ENCODE peak calls at places on chromosomes 7 and 10, in four cellular contexts. Z is heart left ventricle, Q is IMR-90, L is tibial nerve. C is an unnamed sample. For H3K36me3 and H3K27me3, the result is how much of the 10 kb centered on the place peaks cover.

GRCh38 chr10:68167271-68167670 is 58.0 kb downstream of the MYPN start:
- DNase-seq in Z (no peak), Q (peak), L (no peak), C (no peak)

GRCh38 chr10:3782456-3783312 is 2.3 kb downstream of the KLF6 start:
- DNase-seq in Z (peak), Q (peak), L (peak), C (peak)

GRCh38 chr10:124105045-124105444 is 11.6 kb upstream of the CHST15 start:
- DNase-seq in Z (no peak), Q (no peak), L (no peak), C (no peak)

GRCh38 chr10:21527634-21528451 is 2.4 kb upstream of the SKIDA1 start:
- DNase-seq in Z (no peak), Q (peak), L (no peak), C (no peak)

GRCh38 chr10:103042129-103042528 is 124.0 kb downstream of the CNNM2 start:
- DNase-seq in Z (no peak), Q (no peak), L (no peak), C (no peak)

GRCh38 chr7:68414631-68415425 is 1183.4 kb upstream of the AUTS2 start:
- DNase-seq in Z (no peak), Q (no peak), L (no peak), C (no peak)

GRCh38 chr10:95517536-95518454 is 43.4 kb downstream of the SORBS1 start:
- DNase-seq in Z (no peak), Q (peak), L (no peak), C (no peak)

GRCh38 chr10:5497948-5498730 is 1.2 kb downstream of the CALML5 start:
- DNase-seq in Z (no peak), Q (no peak), L (no peak), C (no peak)

GRCh38 chr7:127107601-127108007 is 145.1 kb downstream of the GRM8 start:
- DNase-seq in Z (peak), Q (peak), L (peak), C (no peak)

GRCh38 chr7:128075536-128076095 is 44.4 kb upstream of the LRRC4 start:
- DNase-seq in Z (no peak), Q (no peak), L (no peak), C (no peak)

GRCh38 chr7:22137466-22137865 is 191.8 kb upstream of the CDCA7L start:
- DNase-seq in Z (no peak), Q (peak), L (no peak), C (no peak)

GRCh38 chr10:92436611-92437010 is 137.3 kb downstream of the IDE start:
- DNase-seq in Z (no peak), Q (no peak), L (no peak), C (no peak)

GRCh38 chr7:33452805-33453502 is 323.6 kb downstream of the BBS9 start:
- DNase-seq in Z (no peak), Q (peak), L (no peak), C (no peak)

GRCh38 chr10:113947138-113948011 is 92.9 kb downstream of the NHLRC2 start:
- DNase-seq in Z (no peak), Q (no peak), L (no peak), C (no peak)

GRCh38 chr7:142196066-142196840 is 61.6 kb downstream of the PRSS58 start:
- DNase-seq in Z (no peak), Q (no peak), L (no peak), C (no peak)

GRCh38 chr10:48748573-48748972 is 63.9 kb downstream of the WDFY4 start:
- DNase-seq in Z (no peak), Q (no peak), L (no peak), C (no peak)

GRCh38 chr7:204326-204725 is 12.0 kb downstream of the FAM20C start:
- DNase-seq in Z (no peak), Q (no peak), L (no peak), C (no peak)

GRCh38 chr7:24500599-24501451 is 72.4 kb upstream of the PALS2 start:
- DNase-seq in Z (no peak), Q (no peak), L (no peak), C (no peak)

GRCh38 chr7:151252961-151253691 is 4.6 kb upstream of the SMARCD3 start:
- DNase-seq in Z (no peak), Q (no peak), L (no peak), C (no peak)

GRCh38 chr7:157514746-157515145 is 177.9 kb downstream of the DNAJB6 start:
- DNase-seq in Z (no peak), Q (no peak), L (no peak), C (no peak)

GRCh38 chr10:103939498-103939897 is 21.5 kb upstream of the STN1 start:
- DNase-seq in Z (no peak), Q (no peak), L (no peak), C (no peak)

GRCh38 chr7:31373337-31374289 is 33.1 kb upstream of the NEUROD6 start:
- DNase-seq in Z (no peak), Q (peak), L (peak), C (no peak)

GRCh38 chr10:89327803-89328441 is at the start of gene IFIT3:
- DNase-seq in Z (peak), Q (peak), L (peak), C (peak)

GRCh38 chr10:454860-455259 is 234.6 kb downstream of the DIP2C start:
- DNase-seq in Z (no peak), Q (peak), L (no peak), C (peak)

GRCh38 chr10:33193867-33194521 is 140.5 kb downstream of the NRP1 start:
- DNase-seq in Z (no peak), Q (peak), L (peak), C (peak)

GRCh38 chr10:62466590-62466989 is 92.4 kb downstream of the ZNF365 start:
- DNase-seq in Z (no peak), Q (no peak), L (no peak), C (no peak)

GRCh38 chr7:47228386-47229014 is 353.4 kb downstream of the TNS3 start:
- DNase-seq in Z (no peak), Q (no peak), L (no peak), C (no peak)

GRCh38 chr10:8628351-8628750 is 573.9 kb downstream of the GATA3 start:
- DNase-seq in Z (no peak), Q (no peak), L (no peak), C (no peak)

GRCh38 chr7:146635200-146636032 is 518.8 kb downstream of the CNTNAP2 start:
- DNase-seq in Z (no peak), Q (no peak), L (no peak), C (no peak)

GRCh38 chr7:25037325-25037724 is 57.3 kb upstream of the OSBPL3 start:
- DNase-seq in Z (peak), Q (no peak), L (no peak), C (no peak)

GRCh38 chr10:33114451-33114944 is 156.5 kb upstream of the ITGB1 start:
- DNase-seq in Z (no peak), Q (peak), L (no peak), C (no peak)

GRCh38 chr10:76649723-76650127 is 987.9 kb downstream of the KCNMA1 start:
- DNase-seq in Z (no peak), Q (peak), L (peak), C (no peak)

GRCh38 chr7:130896051-130896881 is 162.3 kb upstream of the KLF14 start:
- DNase-seq in Z (no peak), Q (peak), L (no peak), C (no peak)

GRCh38 chr10:46052057-46052790 is 6.2 kb upstream of the MSMB start:
- DNase-seq in Z (no peak), Q (no peak), L (no peak), C (no peak)
- H3K36me3 ChIP-seq in Z (under half), Q (under half), L (under half), C (under half)

GRCh38 chr7:100248483-100248882 is 28.7 kb downstream of the PVRIG start:
- DNase-seq in Z (no peak), Q (no peak), L (no peak), C (no peak)

GRCh38 chr7:100247152-100247757 is 27.5 kb downstream of the PVRIG start:
- DNase-seq in Z (no peak), Q (peak), L (no peak), C (peak)
- TF ChIP-seq CTCF in Z (no peak), Q (no peak), L (no peak), C (peak)

DNA sequence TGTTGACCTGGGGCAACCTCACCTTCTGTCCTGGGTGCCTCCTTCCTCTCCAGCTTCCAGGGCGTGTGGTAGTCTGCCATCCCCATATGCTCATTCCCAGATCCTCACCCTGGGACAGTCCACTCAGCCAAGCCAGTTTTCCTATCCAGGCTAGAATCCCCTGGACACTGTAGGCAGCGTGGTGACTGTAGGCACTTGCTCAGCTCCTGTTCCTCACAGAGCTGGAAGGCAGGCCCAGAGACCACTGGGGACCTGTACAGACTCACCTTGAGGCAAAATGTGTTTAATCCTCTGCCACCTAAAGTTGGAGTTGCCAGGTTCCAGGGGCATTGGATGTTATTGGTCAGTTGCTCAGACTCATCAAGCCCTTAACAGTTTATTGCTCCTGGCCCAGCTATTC is 2.4 kb upstream of the GRID1 start:
- DNase-seq in Z (no peak), Q (no peak), L (no peak), C (no peak)
- H3K27me3 ChIP-seq in Z (under half), Q (half or more), L (half or more), C (under half)

DNA sequence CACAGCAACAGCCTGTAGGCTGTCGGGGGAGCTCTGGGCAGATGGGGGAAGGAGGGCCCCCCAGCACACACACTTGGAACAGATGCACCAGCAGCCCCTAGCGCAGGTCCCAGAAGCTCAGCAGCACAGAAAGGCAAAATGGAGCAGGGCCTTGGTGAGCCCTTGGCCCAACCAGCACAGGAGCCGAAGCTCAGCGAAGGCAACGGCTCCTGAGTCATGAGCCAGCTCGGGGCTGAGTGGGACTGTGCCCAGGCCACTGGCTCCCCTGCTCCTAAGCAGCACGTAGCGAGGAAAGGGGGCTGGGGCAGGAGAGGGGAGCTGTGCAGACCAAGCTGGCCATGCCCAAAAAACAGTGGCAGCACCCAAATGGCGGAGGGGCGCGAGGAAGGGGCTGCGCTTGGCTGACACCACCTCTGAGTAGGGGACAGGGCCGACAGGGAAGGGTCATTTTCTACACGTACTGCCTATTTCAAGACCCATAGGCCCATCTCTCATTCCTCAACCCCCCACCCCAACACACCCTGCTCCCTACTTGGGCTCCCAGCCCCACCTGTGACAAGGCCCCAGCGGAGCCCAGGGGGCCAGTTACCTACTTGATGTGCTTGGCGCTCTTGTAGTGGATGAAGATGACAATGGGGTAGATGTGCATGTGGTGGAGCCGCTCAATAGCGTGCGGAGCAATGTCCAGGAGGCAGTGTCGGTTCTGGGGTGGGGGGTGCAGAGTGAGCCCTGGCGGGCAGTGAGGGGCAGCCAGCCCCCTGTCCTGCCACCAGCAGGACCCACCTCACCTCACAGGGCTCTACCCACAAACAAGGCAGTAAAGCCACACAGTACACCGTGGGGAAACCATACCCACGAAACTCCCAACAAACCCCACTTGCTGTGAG is 132.1 kb downstream of the DLG5 start:
- DNase-seq in Z (no peak), Q (no peak), L (no peak), C (no peak)
- H3K36me3 ChIP-seq in Z (half or more), Q (half or more), L (under half), C (under half)

DNA sequence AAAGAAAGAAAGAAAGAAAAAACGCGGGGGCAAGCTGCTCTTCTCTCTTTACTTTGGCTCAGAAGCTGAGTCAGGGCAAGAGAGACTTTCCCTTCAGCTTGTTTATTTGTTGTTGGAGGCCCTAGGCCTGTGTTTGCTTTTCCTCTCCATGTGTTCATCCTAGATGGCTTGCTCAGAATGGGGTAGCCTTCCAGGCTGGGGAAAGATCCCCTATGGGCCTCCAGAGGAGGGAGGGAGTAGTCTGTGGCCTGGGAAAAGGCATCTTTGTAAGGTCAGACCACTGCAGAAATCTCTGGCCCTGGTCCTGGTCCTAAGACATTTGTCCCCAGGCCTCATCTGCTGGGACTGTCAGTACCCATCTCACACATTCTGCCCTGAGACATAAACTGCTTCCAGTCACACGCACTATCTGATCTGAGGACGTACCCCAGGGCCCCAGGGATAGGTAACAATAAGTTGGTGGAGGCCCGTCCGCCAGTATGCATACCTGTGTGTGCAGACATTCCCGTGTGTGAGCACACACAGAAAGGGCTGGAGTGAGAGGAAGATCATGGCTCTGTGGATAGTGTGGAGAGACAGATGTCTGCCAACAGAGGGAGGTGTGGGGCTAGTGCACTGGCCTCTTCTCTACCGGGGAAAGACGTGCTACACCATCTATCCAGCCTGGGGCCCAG is 4.9 kb upstream of the SCD start:
- DNase-seq in Z (peak), Q (peak), L (no peak), C (peak)
- TF ChIP-seq CTCF in Z (peak), Q (peak), L (peak), C (peak)

GRCh38 chr10:132477398-132478340 is 59.9 kb upstream of the INPP5A start:
- DNase-seq in Z (peak), Q (no peak), L (no peak), C (no peak)

GRCh38 chr10:132477066-132477397 is 60.6 kb upstream of the INPP5A start:
- DNase-seq in Z (no peak), Q (no peak), L (no peak), C (no peak)

GRCh38 chr10:132479024-132479602 is 58.5 kb upstream of the INPP5A start:
- DNase-seq in Z (no peak), Q (no peak), L (no peak), C (no peak)

GRCh38 chr10:132479603-132480221 is 57.9 kb upstream of the INPP5A start:
- DNase-seq in Z (no peak), Q (no peak), L (no peak), C (peak)

DNA sequence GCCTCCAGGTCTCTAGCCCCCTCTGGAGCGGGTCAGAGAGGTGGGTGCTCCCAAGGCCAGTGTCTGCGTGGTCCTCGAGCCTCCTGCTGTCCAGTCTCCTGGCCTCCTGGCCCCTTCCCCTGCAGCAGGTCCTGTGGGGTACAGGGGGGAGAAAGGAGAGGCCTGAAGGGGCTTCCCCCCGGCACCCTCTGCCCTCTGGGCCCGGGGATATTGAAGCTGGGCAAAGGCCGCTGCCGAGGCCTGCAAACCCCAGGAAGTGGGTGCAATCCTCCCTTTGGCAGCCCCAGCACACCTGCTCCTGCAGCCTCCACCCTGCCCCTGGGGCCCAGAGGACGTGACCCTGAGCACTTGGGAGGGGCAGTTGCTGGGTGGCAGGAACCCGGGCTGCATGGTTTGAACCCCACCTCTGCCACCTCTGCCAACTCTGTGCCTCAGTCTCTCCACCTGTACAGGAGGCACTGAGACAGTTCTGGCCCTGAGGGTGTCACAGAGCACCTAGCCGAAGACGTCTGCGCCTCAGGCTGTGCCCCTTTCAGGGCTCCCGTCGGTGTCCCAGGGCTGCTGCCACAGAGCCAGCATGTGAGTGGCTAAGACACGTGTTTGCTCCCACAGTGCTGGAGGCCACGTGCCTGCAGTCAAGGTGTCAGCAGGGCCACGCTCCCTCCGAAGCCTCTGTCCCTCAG is 59.1 kb upstream of the INPP5A start:
- DNase-seq in Z (no peak), Q (no peak), L (no peak), C (peak)
- H3K27me3 ChIP-seq in Z (under half), Q (under half), L (under half), C (under half)

DNA sequence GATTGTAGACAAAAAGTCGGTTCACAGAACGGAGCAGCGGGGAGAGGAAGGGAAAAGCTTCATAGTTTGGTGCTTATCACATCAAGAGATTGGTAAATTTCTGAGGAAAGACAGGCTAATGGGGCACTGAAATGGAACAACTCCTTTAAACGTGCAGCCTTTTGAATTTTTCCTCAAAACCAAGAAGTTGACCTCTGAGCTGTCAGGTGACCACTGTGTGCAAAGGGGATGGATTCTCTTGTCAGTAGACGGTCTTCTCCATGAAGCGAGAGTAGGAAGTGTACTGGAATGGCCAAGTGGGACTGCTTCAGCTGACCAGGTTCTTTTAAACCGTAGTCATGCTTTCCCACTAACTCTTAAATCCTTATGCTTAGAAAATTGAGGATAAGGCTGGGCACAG is 11.2 kb upstream of the ZSCAN21 start:
- DNase-seq in Z (no peak), Q (no peak), L (no peak), C (no peak)
- H3K36me3 ChIP-seq in Z (under half), Q (under half), L (under half), C (under half)

DNA sequence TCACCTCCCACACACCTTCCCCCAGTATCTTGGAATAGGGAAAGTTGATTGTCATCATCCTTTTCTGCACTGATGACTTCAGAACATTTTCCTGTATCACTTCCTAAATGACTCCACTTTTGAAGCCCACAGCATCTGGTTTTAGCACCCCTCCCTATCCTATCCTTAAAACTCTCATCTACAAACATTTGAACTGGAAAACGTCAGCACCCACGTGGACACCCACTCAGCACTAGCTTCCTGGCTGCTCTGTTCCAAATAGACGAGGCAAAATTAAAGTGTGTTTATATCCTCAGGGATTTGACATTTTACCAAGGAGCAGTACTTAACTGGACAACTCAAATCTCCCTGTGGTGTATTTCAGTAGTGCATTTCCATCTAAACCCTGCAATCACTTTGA is 73.9 kb downstream of the REEP3 start:
- DNase-seq in Z (peak), Q (peak), L (no peak), C (no peak)
- TF ChIP-seq CTCF in Z (peak), Q (no peak), L (no peak), C (no peak)

DNA sequence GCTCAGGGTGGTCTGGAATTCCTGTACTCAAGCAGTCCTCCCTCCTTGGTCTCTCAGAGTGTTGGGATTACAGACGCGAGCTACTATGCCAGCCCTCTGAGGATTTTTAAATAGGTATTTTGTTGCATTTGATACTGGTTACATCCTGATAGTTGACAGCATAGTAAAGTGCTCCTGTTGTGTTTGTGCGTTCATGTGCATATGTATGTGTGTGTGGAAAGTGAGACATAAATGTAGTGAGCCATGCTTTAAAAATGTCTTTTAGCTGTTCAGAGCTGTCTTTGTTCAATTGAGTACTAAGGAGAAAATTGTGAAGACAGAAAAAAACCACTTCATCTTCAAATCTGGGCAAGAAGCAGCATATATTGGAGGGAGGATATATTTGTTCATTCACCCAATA is 27.8 kb downstream of the ZNRF2 start:
- DNase-seq in Z (no peak), Q (no peak), L (no peak), C (no peak)
- H3K27me3 ChIP-seq in Z (under half), Q (under half), L (under half), C (under half)